ENCODE peak calls at places on chromosomes 13 and 19, in four cellular contexts. W, L, U and K are unnamed samples.

GRCh38 chr13:51764184-51765141 is 39.5 kb downstream of the DHRS12 start:
- DNase-seq in W (peak; percentile 86), L (peak; percentile 68), U (no peak), K (peak; percentile 93)

GRCh38 chr13:42239644-42240043 is 32.3 kb upstream of the AKAP11 start:
- DNase-seq in W (no peak), L (no peak), U (no peak), K (no peak)

GRCh38 chr13:73025212-73026012 is 33.4 kb upstream of the KLF5 start:
- DNase-seq in W (no peak), L (no peak), U (no peak), K (no peak)

GRCh38 chr13:99085139-99085845 is 107.4 kb upstream of the DOCK9 start:
- DNase-seq in W (peak; percentile 5), L (no peak), U (no peak), K (peak; percentile 10)

GRCh38 chr19:29105629-29106352 is 107.2 kb downstream of the UQCRFS1 start:
- DNase-seq in W (no peak), L (no peak), U (no peak), K (no peak)

GRCh38 chr13:109592776-109593175 is 193.6 kb downstream of the IRS2 start:
- DNase-seq in W (no peak), L (no peak), U (no peak), K (no peak)

GRCh38 chr13:33310245-33311038 is 24.9 kb upstream of the STARD13 start:
- DNase-seq in W (no peak), L (no peak), U (no peak), K (no peak)

GRCh38 chr13:43879323-43880181 is at the start of the genes CCDC122 and LACC1:
- DNase-seq in W (peak; percentile 61), L (peak; percentile 81), U (peak; percentile 56), K (peak; percentile 83)